ENCODE peak calls at places on chromosomes 1 and 21, in five cellular contexts. H is naive thymus-derived CD4-positive, alpha-beta T cell; K is NT2/D1; S is A549; M is lower leg skin. Z is an unnamed sample.

GRCh38 chr1:204885288-204885711 is 14.6 kb downstream of the NFASC start:
- DNase-seq in H (no peak), S (no peak), M (no peak), K (no peak), Z (peak)

GRCh38 chr1:50416553-50417453 is 6.4 kb downstream of the DMRTA2 start:
- DNase-seq in S (no peak), K (no peak), M (no peak), H (no peak), Z (no peak)

GRCh38 chr1:150799104-150799503 is 9.0 kb downstream of the CTSK start:
- DNase-seq in K (no peak), H (no peak), S (no peak), M (no peak), Z (no peak)

GRCh38 chr1:15272009-15272781 is 25.2 kb downstream of the FHAD1 start:
- DNase-seq in S (peak), H (no peak), K (peak), M (peak), Z (peak)

GRCh38 chr1:230392920-230393521 is 33.1 kb downstream of the PGBD5 start:
- DNase-seq in S (no peak), K (no peak), M (peak), H (no peak), Z (no peak)

GRCh38 chr1:106798991-106799390 is 257.5 kb upstream of the PRMT6 start:
- DNase-seq in S (no peak), H (no peak), K (no peak), M (no peak), Z (peak)

GRCh38 chr1:83741348-83741747 is 257.6 kb downstream of the TTLL7 start:
- DNase-seq in M (no peak), S (no peak), H (no peak), K (peak), Z (no peak)

GRCh38 chr1:211332036-211332616 is 5.5 kb downstream of the TRAF5 start:
- DNase-seq in M (no peak), H (no peak), S (no peak), K (no peak), Z (peak)

GRCh38 chr1:206735553-206736031 is 35.0 kb upstream of the IL19 start:
- DNase-seq in K (no peak), S (no peak), M (no peak), H (no peak), Z (peak)

GRCh38 chr1:100265562-100265930 is 470 bp upstream of the RTCA start:
- DNase-seq in H (no peak), K (no peak), S (no peak), M (no peak), Z (no peak)

GRCh38 chr1:87629673-87630072 is 301.0 kb downstream of the LMO4 start:
- DNase-seq in H (no peak), M (no peak), K (no peak), S (no peak), Z (no peak)

GRCh38 chr21:41710823-41711160 is 56.1 kb downstream of the RIPK4 start:
- DNase-seq in M (no peak), K (no peak), H (no peak), S (no peak), Z (no peak)

GRCh38 chr1:116556289-116557006 is 14.4 kb downstream of the CD58 start:
- DNase-seq in S (no peak), H (no peak), K (no peak), M (peak), Z (peak)

DNA sequence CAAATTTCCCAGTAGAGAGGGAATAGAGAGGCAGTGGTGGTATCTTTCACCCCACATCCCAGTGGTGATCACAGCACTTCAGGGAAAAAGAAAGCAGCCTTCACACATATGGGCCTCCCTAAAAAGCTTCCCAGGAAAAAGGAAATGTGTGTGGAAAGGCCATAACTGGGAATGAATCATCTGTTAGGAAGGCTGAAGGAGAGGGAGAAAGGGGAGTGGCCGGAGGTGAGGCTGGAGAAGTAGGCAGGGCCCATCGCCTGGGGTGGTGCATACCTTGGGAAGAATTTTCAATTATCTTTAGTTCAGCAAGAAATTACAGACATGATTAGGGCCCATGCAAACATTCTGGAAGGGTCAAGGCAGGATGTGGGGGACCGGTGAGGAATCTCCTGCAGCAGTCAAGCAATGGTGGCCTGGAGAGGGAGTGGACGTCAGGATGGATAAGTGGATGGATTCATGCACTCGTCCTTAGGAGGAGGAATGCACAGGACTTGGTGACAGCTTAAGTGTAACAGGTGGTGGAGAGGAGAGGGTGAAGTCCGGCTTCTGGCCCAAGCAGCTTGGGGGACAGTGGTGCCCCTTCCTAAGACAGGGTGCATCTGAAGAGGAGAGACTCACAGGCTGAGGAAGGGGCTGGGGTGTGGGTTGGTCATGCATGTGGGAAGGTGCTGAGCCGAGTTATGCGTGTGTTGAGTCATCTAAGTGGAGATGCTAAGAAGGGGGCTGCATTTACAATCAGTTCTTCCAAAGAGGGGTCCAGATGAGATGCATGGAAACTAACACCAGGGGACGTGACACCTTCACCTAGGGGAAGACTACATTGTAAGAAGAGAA is 17.9 kb downstream of the HIVEP3 start:
- DNase-seq in K (no peak), S (peak), H (no peak), M (no peak), Z (peak)
- H3K4me3 ChIP-seq in K (no peak), S (peak), H (no peak), M (no peak), Z (no peak)

DNA sequence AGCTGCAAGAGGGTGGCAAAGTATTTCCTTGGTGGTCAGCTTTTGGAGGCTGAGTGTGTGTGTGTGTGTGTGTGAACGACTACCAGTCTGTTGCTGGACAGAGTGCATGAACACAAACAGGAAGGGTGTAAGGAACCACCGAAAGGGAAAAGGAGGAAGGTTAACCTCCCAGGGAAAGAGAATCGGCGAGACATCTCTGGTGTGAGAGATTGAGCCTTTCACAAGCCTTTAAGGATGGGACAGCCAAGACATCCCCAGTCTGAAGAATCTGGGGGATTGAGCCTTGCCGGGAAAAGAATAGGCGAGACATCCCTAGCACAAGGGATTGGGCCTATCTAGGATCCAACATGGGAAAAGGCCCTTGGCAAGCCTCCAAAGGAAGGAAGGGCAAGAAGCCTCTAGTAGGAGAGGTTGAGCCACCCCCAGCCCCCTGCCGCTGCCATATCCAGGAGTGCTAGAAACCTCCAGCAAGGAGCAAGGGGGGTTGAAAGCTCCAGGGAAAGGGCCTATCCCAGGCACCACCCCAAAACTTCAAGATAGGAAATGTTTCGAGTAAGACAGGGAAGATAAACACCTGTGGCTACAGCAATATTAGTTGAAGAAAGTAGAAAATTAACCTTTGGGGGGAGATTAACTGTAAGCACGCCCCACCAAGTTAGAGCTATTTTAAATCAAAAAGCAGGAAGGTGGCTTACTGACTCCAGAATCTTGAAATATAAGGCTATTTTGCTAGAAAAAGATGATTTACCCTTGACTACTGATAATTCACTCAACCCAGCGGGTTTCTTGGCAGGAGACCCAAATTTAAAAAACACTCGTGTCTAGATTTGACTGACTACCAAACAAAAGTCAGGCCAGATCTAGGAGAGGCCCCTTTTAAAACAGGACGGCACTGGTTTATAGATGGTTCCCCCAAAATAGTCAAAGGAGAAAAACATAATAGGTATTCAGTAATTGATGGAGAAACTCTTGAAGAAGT is 3.2 kb downstream of the TEX50 start:
- DNase-seq in K (no peak), H (no peak), M (no peak), S (no peak), Z (no peak)
- H3K4me3 ChIP-seq in K (no peak), H (no peak), M (no peak), S (no peak), Z (no peak)

GRCh38 chr1:51512611-51513010 is 6.5 kb downstream of the EPS15 start:
- DNase-seq in H (no peak), M (no peak), K (no peak), S (no peak), Z (no peak)

GRCh38 chr1:51515312-51515960 is 3.6 kb downstream of the EPS15 start:
- DNase-seq in K (no peak), S (no peak), H (no peak), M (no peak), Z (no peak)

GRCh38 chr1:51514733-51515132 is 4.3 kb downstream of the EPS15 start:
- DNase-seq in S (no peak), K (no peak), H (no peak), M (no peak), Z (no peak)

GRCh38 chr1:51509773-51510172 is 9.3 kb downstream of the EPS15 start:
- DNase-seq in K (no peak), S (no peak), H (no peak), M (no peak), Z (no peak)

GRCh38 chr1:51512120-51512519 is 6.9 kb downstream of the EPS15 start:
- DNase-seq in M (no peak), S (no peak), K (no peak), H (no peak), Z (no peak)
- H3K4me3 ChIP-seq in M (no peak), S (no peak), K (no peak), H (no peak), Z (no peak)

GRCh38 chr21:31641416-31641922 is 18.0 kb upstream of the SOD1 start:
- DNase-seq in M (no peak), S (no peak), H (no peak), K (no peak), Z (no peak)

GRCh38 chr21:31647650-31648049 is 11.8 kb upstream of the SOD1 start:
- DNase-seq in K (no peak), S (no peak), M (no peak), H (no peak), Z (no peak)

GRCh38 chr21:31644648-31645047 is 14.8 kb upstream of the SOD1 start:
- DNase-seq in K (no peak), M (no peak), S (no peak), H (no peak), Z (no peak)
- H3K4me3 ChIP-seq in K (no peak), M (no peak), S (no peak), H (no peak), Z (no peak)

GRCh38 chr1:226581650-226582330 is 33.2 kb downstream of the STUM start:
- DNase-seq in H (no peak), S (no peak), M (no peak), K (no peak), Z (no peak)
- H3K4me3 ChIP-seq in H (no peak), S (no peak), M (no peak), K (no peak), Z (no peak)

DNA sequence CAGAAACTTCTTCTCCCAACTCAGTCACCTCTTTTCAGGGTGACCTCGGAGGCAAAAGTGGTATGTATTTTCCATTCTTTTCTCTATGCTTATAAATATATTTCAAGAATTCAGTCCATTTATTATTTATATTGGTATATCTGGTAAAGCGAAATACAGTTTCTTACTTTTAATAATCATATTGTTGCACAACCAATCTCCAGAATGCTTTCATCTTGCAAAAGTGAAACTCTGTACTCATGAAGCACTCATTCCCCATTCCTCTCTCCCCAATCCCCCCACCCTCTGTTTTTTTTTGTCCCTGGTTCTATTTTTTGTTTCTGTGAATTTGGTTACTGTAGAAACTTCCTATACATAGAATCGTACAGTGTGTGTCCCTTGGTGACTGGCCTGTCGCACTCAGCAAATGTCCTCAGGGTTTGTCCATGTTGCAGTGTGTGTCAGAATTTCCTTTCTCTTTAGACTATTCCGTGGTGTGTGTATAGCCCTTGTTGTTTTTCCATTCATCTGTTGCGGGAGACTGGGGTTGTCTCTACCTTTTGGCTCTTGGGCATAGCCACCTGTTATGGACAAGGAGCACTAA is 7.9 kb upstream of the NLRP3 start:
- DNase-seq in M (no peak), K (no peak), H (no peak), S (no peak), Z (no peak)
- H3K4me3 ChIP-seq in M (no peak), K (no peak), H (peak), S (no peak), Z (no peak)

GRCh38 chr1:226332947-226333346 is 24.0 kb upstream of the LIN9 start:
- DNase-seq in H (no peak), S (no peak), M (no peak), K (no peak), Z (no peak)
- H3K4me3 ChIP-seq in H (peak), S (peak), M (no peak), K (no peak), Z (peak)

Z was measured in foreskin fibroblast.